ENCODE peak calls at places on chromosomes 7 and 10, in seven cellular contexts. One of them, this sample, is unnamed.
A peak's percentile ranks its signal among the peaks of the same experiment; 100 is the strongest.

GRCh38 chr10:49177391-49178355 is 10.5 kb downstream of the TMEM273 start:
- DNase-seq in esophagus squamous epithelium: no peak
- DNase-seq in CD8-positive, alpha-beta memory T cell: no peak
- DNase-seq in aorta: peak; percentile 77
- DNase-seq in BJ: peak; percentile 48
- DNase-seq in cardiac muscle cell: peak; percentile 73
- DNase-seq in NT2/D1: no peak
- DNase-seq in this sample: no peak

GRCh38 chr10:119178371-119179119 is at the start of gene PRDX3:
- DNase-seq in esophagus squamous epithelium: peak; percentile 27
- DNase-seq in BJ: peak; percentile 46
- DNase-seq in aorta: peak; percentile 96
- DNase-seq in NT2/D1: peak; percentile 79
- DNase-seq in CD8-positive, alpha-beta memory T cell: peak; percentile 91
- DNase-seq in cardiac muscle cell: peak; percentile 93
- DNase-seq in this sample: peak; percentile 98

GRCh38 chr10:13106387-13106786 is 6.4 kb downstream of the OPTN start:
- DNase-seq in cardiac muscle cell: no peak
- DNase-seq in aorta: no peak
- DNase-seq in BJ: no peak
- DNase-seq in esophagus squamous epithelium: no peak
- DNase-seq in NT2/D1: no peak
- DNase-seq in CD8-positive, alpha-beta memory T cell: no peak
- DNase-seq in this sample: no peak

GRCh38 chr7:91789086-91789485 is 91.4 kb downstream of the MTERF1 start:
- DNase-seq in cardiac muscle cell: no peak
- DNase-seq in aorta: no peak
- DNase-seq in CD8-positive, alpha-beta memory T cell: no peak
- DNase-seq in NT2/D1: no peak
- DNase-seq in BJ: no peak
- DNase-seq in esophagus squamous epithelium: no peak
- DNase-seq in this sample: no peak

GRCh38 chr10:30553625-30554442 is 75.7 kb downstream of the LYZL2 start:
- DNase-seq in CD8-positive, alpha-beta memory T cell: no peak
- DNase-seq in NT2/D1: no peak
- DNase-seq in cardiac muscle cell: peak; percentile 86
- DNase-seq in aorta: peak; percentile 89
- DNase-seq in esophagus squamous epithelium: no peak
- DNase-seq in BJ: peak; percentile 20
- DNase-seq in this sample: peak; percentile 96

GRCh38 chr7:7202375-7202720 is 20.0 kb downstream of the C1GALT1 start:
- DNase-seq in BJ: no peak
- DNase-seq in NT2/D1: no peak
- DNase-seq in aorta: no peak
- DNase-seq in cardiac muscle cell: no peak
- DNase-seq in esophagus squamous epithelium: no peak
- DNase-seq in CD8-positive, alpha-beta memory T cell: no peak
- DNase-seq in this sample: no peak

GRCh38 chr7:37915438-37915837 is 1.2 kb downstream of the SFRP4 start:
- DNase-seq in aorta: peak; percentile 58
- DNase-seq in BJ: no peak
- DNase-seq in cardiac muscle cell: peak; percentile 33
- DNase-seq in esophagus squamous epithelium: no peak
- DNase-seq in CD8-positive, alpha-beta memory T cell: no peak
- DNase-seq in NT2/D1: no peak
- DNase-seq in this sample: no peak

GRCh38 chr10:43133196-43133808 is 4.9 kb upstream of the CSGALNACT2 start:
- DNase-seq in esophagus squamous epithelium: no peak
- DNase-seq in BJ: no peak
- DNase-seq in cardiac muscle cell: no peak
- DNase-seq in aorta: no peak
- DNase-seq in NT2/D1: no peak
- DNase-seq in CD8-positive, alpha-beta memory T cell: no peak
- DNase-seq in this sample: no peak

GRCh38 chr10:118557946-118558345 is 37.5 kb downstream of the PRLHR start:
- DNase-seq in CD8-positive, alpha-beta memory T cell: no peak
- DNase-seq in cardiac muscle cell: peak; percentile 27
- DNase-seq in aorta: no peak
- DNase-seq in BJ: no peak
- DNase-seq in esophagus squamous epithelium: no peak
- DNase-seq in NT2/D1: no peak
- DNase-seq in this sample: no peak

GRCh38 chr7:31735991-31736982 is 49.3 kb downstream of the PPP1R17 start:
- DNase-seq in cardiac muscle cell: peak; percentile 71
- DNase-seq in BJ: no peak
- DNase-seq in NT2/D1: peak; percentile 84
- DNase-seq in esophagus squamous epithelium: no peak
- DNase-seq in CD8-positive, alpha-beta memory T cell: no peak
- DNase-seq in aorta: no peak
- DNase-seq in this sample: peak; percentile 48

GRCh38 chr10:103278862-103279298 is 1.9 kb downstream of the INA start:
- DNase-seq in NT2/D1: peak; percentile 30
- DNase-seq in esophagus squamous epithelium: no peak
- DNase-seq in CD8-positive, alpha-beta memory T cell: no peak
- DNase-seq in cardiac muscle cell: peak; percentile 71
- DNase-seq in BJ: no peak
- DNase-seq in aorta: peak; percentile 61
- DNase-seq in this sample: peak; percentile 47

GRCh38 chr7:141513720-141514119 is 37.5 kb upstream of the AGK start:
- DNase-seq in NT2/D1: no peak
- DNase-seq in aorta: no peak
- DNase-seq in BJ: no peak
- DNase-seq in esophagus squamous epithelium: no peak
- DNase-seq in CD8-positive, alpha-beta memory T cell: no peak
- DNase-seq in cardiac muscle cell: no peak
- DNase-seq in this sample: no peak

DNA sequence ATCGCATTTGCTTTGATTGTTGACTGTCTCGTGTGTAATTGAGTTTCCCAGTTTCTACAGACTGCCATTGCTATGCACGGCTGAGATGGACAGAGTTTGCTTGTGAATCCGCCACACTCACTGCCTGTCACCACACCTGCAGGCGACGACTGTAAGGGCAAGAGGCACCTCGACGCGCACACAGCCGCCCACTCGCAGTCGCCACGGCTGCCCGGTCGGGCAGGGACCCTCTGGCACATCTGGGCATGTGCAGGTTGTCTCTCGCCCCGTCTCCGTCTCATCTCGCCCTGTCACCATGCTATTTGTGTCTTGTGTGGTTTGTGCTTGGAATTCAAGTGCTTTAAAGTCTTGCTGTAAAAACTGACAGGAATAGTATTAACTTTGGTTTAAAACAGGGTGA is 17.5 kb downstream of the SUN1 start:
- DNase-seq in CD8-positive, alpha-beta memory T cell: no peak
- DNase-seq in BJ: no peak
- DNase-seq in esophagus squamous epithelium: no peak
- DNase-seq in aorta: no peak
- DNase-seq in cardiac muscle cell: no peak
- DNase-seq in NT2/D1: no peak
- DNase-seq in this sample: no peak
- H3K36me3 ChIP-seq in CD8-positive, alpha-beta memory T cell: peaks cover 24% of the 10 kb centered on the region
- H3K36me3 ChIP-seq in BJ: peaks cover 21% of the 10 kb centered on the region
- H3K36me3 ChIP-seq in esophagus squamous epithelium: peaks cover 98% of the 10 kb centered on the region
- H3K36me3 ChIP-seq in aorta: peaks cover 19% of the 10 kb centered on the region
- H3K36me3 ChIP-seq in cardiac muscle cell: peaks cover 39% of the 10 kb centered on the region
- H3K36me3 ChIP-seq in NT2/D1: peaks cover 80% of the 10 kb centered on the region
- H3K36me3 ChIP-seq in this sample: peaks cover 52% of the 10 kb centered on the region

DNA sequence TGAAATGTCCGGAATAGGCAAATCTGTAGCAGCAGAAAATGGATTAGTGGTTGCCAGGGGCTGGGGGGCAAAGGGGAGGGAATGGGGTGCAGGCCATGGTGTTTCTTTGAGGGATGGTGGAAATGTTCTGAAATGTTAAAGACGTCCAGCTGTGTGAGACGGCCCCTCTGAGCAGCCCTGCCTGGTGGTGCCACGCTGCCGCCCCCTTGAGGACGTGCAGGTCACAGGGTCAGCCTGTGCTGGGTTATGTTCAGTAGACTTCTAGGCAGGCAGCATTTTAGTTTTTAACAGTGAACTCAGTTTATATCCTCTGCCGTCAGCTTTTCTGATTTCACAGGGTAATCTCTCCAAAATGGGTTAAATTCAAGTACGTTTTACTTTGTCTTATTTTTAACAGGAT is 9.4 kb downstream of the NUB1 start:
- DNase-seq in CD8-positive, alpha-beta memory T cell: peak; percentile 13
- DNase-seq in cardiac muscle cell: no peak
- DNase-seq in esophagus squamous epithelium: no peak
- DNase-seq in BJ: no peak
- DNase-seq in aorta: no peak
- DNase-seq in NT2/D1: no peak
- DNase-seq in this sample: no peak
- H3K36me3 ChIP-seq in CD8-positive, alpha-beta memory T cell: peaks cover 48% of the 10 kb centered on the region
- H3K36me3 ChIP-seq in cardiac muscle cell: peaks cover 57% of the 10 kb centered on the region
- H3K36me3 ChIP-seq in esophagus squamous epithelium: peaks cover 96% of the 10 kb centered on the region
- H3K36me3 ChIP-seq in BJ: peaks cover 25% of the 10 kb centered on the region
- H3K36me3 ChIP-seq in aorta: peaks cover 3% of the 10 kb centered on the region
- H3K36me3 ChIP-seq in NT2/D1: peaks cover 65% of the 10 kb centered on the region
- H3K36me3 ChIP-seq in this sample: peaks cover 34% of the 10 kb centered on the region

GRCh38 chr10:35487336-35488034 is 117.7 kb upstream of the GJD4 start:
- DNase-seq in CD8-positive, alpha-beta memory T cell: no peak
- DNase-seq in esophagus squamous epithelium: no peak
- DNase-seq in cardiac muscle cell: no peak
- DNase-seq in NT2/D1: no peak
- DNase-seq in BJ: no peak
- DNase-seq in aorta: no peak
- DNase-seq in this sample: no peak

GRCh38 chr10:35481421-35481820 is 123.7 kb upstream of the GJD4 start:
- DNase-seq in cardiac muscle cell: no peak
- DNase-seq in aorta: no peak
- DNase-seq in NT2/D1: no peak
- DNase-seq in CD8-positive, alpha-beta memory T cell: no peak
- DNase-seq in esophagus squamous epithelium: no peak
- DNase-seq in BJ: no peak
- DNase-seq in this sample: no peak

GRCh38 chr10:35488228-35488627 is 116.9 kb upstream of the GJD4 start:
- DNase-seq in CD8-positive, alpha-beta memory T cell: no peak
- DNase-seq in cardiac muscle cell: no peak
- DNase-seq in esophagus squamous epithelium: no peak
- DNase-seq in aorta: no peak
- DNase-seq in NT2/D1: no peak
- DNase-seq in BJ: no peak
- DNase-seq in this sample: no peak

GRCh38 chr10:35486297-35486991 is 118.7 kb upstream of the GJD4 start:
- DNase-seq in aorta: no peak
- DNase-seq in NT2/D1: no peak
- DNase-seq in CD8-positive, alpha-beta memory T cell: no peak
- DNase-seq in esophagus squamous epithelium: no peak
- DNase-seq in cardiac muscle cell: no peak
- DNase-seq in BJ: no peak
- DNase-seq in this sample: no peak
- H3K36me3 ChIP-seq in aorta: peaks cover 2% of the 10 kb centered on the region
- H3K36me3 ChIP-seq in NT2/D1: peaks cover 16% of the 10 kb centered on the region
- H3K36me3 ChIP-seq in CD8-positive, alpha-beta memory T cell: no peaks in the 10 kb centered on the region
- H3K36me3 ChIP-seq in esophagus squamous epithelium: peaks cover 32% of the 10 kb centered on the region
- H3K36me3 ChIP-seq in cardiac muscle cell: no peaks in the 10 kb centered on the region
- H3K36me3 ChIP-seq in BJ: no peaks in the 10 kb centered on the region
- H3K36me3 ChIP-seq in this sample: no peaks in the 10 kb centered on the region

DNA sequence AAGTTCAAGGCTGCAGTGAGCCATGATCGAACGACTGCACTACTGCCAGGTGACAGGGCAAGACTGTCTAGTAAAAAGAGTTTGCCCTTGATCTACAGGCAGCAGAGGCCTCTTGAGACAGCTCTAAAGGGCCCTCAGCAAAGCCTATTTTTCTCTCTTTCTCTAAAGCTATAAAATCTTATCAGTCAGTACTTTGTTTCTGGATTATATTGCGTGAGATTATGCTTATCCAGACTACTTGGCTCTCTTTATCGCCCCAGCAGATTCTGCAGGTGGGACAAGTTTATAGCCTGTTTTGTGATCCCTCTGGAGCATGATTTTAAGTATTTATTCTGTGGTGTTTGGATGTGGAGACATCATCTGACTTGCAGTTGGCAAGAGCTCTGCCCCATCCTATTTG is 2.7 kb downstream of the RPP38 start:
- DNase-seq in esophagus squamous epithelium: no peak
- DNase-seq in NT2/D1: no peak
- DNase-seq in BJ: no peak
- DNase-seq in CD8-positive, alpha-beta memory T cell: no peak
- DNase-seq in aorta: no peak
- DNase-seq in cardiac muscle cell: no peak
- DNase-seq in this sample: no peak
- H3K36me3 ChIP-seq in esophagus squamous epithelium: peaks cover 43% of the 10 kb centered on the region
- H3K36me3 ChIP-seq in NT2/D1: peaks cover 50% of the 10 kb centered on the region
- H3K36me3 ChIP-seq in BJ: peaks cover 8% of the 10 kb centered on the region
- H3K36me3 ChIP-seq in CD8-positive, alpha-beta memory T cell: peaks cover 15% of the 10 kb centered on the region
- H3K36me3 ChIP-seq in aorta: peaks cover 9% of the 10 kb centered on the region
- H3K36me3 ChIP-seq in cardiac muscle cell: peaks cover 15% of the 10 kb centered on the region
- H3K36me3 ChIP-seq in this sample: peaks cover 38% of the 10 kb centered on the region

GRCh38 chr7:86689363-86689762 is 45.7 kb downstream of the GRM3 start:
- DNase-seq in cardiac muscle cell: no peak
- DNase-seq in CD8-positive, alpha-beta memory T cell: no peak
- DNase-seq in BJ: no peak
- DNase-seq in NT2/D1: no peak
- DNase-seq in aorta: no peak
- DNase-seq in esophagus squamous epithelium: no peak
- DNase-seq in this sample: no peak

GRCh38 chr7:86692755-86693154 is 49.0 kb downstream of the GRM3 start:
- DNase-seq in aorta: no peak
- DNase-seq in cardiac muscle cell: no peak
- DNase-seq in BJ: no peak
- DNase-seq in NT2/D1: no peak
- DNase-seq in CD8-positive, alpha-beta memory T cell: no peak
- DNase-seq in esophagus squamous epithelium: no peak
- DNase-seq in this sample: no peak

GRCh38 chr7:86687831-86688230 is 44.1 kb downstream of the GRM3 start:
- DNase-seq in BJ: no peak
- DNase-seq in CD8-positive, alpha-beta memory T cell: no peak
- DNase-seq in aorta: no peak
- DNase-seq in NT2/D1: no peak
- DNase-seq in esophagus squamous epithelium: no peak
- DNase-seq in cardiac muscle cell: no peak
- DNase-seq in this sample: no peak
- H3K36me3 ChIP-seq in BJ: no peaks in the 10 kb centered on the region
- H3K36me3 ChIP-seq in CD8-positive, alpha-beta memory T cell: no peaks in the 10 kb centered on the region
- H3K36me3 ChIP-seq in aorta: no peaks in the 10 kb centered on the region
- H3K36me3 ChIP-seq in NT2/D1: no peaks in the 10 kb centered on the region
- H3K36me3 ChIP-seq in esophagus squamous epithelium: no peaks in the 10 kb centered on the region
- H3K36me3 ChIP-seq in cardiac muscle cell: no peaks in the 10 kb centered on the region
- H3K36me3 ChIP-seq in this sample: no peaks in the 10 kb centered on the region

GRCh38 chr10:131909929-131910328 is 9.1 kb downstream of the PPP2R2D start:
- DNase-seq in cardiac muscle cell: no peak
- DNase-seq in NT2/D1: no peak
- DNase-seq in aorta: no peak
- DNase-seq in CD8-positive, alpha-beta memory T cell: no peak
- DNase-seq in BJ: no peak
- DNase-seq in esophagus squamous epithelium: no peak
- DNase-seq in this sample: no peak
- H3K36me3 ChIP-seq in cardiac muscle cell: peaks cover 8% of the 10 kb centered on the region
- H3K36me3 ChIP-seq in NT2/D1: peaks cover 39% of the 10 kb centered on the region
- H3K36me3 ChIP-seq in aorta: peaks cover 4% of the 10 kb centered on the region
- H3K36me3 ChIP-seq in CD8-positive, alpha-beta memory T cell: peaks cover 10% of the 10 kb centered on the region
- H3K36me3 ChIP-seq in BJ: peaks cover 3% of the 10 kb centered on the region
- H3K36me3 ChIP-seq in esophagus squamous epithelium: peaks cover 62% of the 10 kb centered on the region
- H3K36me3 ChIP-seq in this sample: peaks cover 28% of the 10 kb centered on the region